ENCODE peak calls at places on chromosomes 3 and 15, in five cellular contexts. K is RWPE2; F is neural progenitor cell; O is CD8-positive, alpha-beta T cell; B is tibial artery. R is an unnamed sample.

GRCh38 chr3:52123106-52123708 is 31.0 kb downstream of the POC1A start:
- DNase-seq in K (no peak), F (peak; percentile 79), O (peak; percentile 59), B (peak; percentile 60), R (peak; percentile 78)

GRCh38 chr15:69780981-69781380 is 316.7 kb downstream of the TLE3 start:
- DNase-seq in F (no peak), O (no peak), K (no peak), B (no peak), R (no peak)

GRCh38 chr15:68565701-68566100 is 13.1 kb upstream of the CORO2B start:
- DNase-seq in K (peak; percentile 29), F (no peak), B (no peak), O (no peak), R (no peak)

GRCh38 chr3:189588061-189588817 is 43.0 kb upstream of the TP63 start:
- DNase-seq in K (no peak), B (no peak), F (no peak), O (no peak), R (no peak)

GRCh38 chr3:42814246-42814645 is 5.0 kb downstream of the ACKR2 start:
- DNase-seq in O (no peak), F (no peak), K (no peak), B (no peak), R (no peak)

GRCh38 chr3:163543558-163544189 is 1534.6 kb downstream of the SI start:
- DNase-seq in F (no peak), O (no peak), B (no peak), K (no peak), R (no peak)

GRCh38 chr15:96285715-96286367 is 44.7 kb upstream of the NR2F2 start:
- DNase-seq in F (no peak), K (no peak), O (no peak), B (no peak), R (no peak)

GRCh38 chr3:149199474-149199873 is 22.2 kb downstream of the CP start:
- DNase-seq in O (no peak), B (no peak), K (no peak), F (no peak), R (no peak)

GRCh38 chr15:98286200-98286599 is 325.7 kb downstream of the ARRDC4 start:
- DNase-seq in K (no peak), O (no peak), B (no peak), F (no peak), R (no peak)

GRCh38 chr3:146640955-146641867 is 36.1 kb upstream of the PLSCR5 start:
- DNase-seq in F (peak; percentile 51), O (no peak), B (no peak), K (no peak), R (no peak)

GRCh38 chr15:24784506-24784905 is 108.9 kb downstream of the NPAP1 start:
- DNase-seq in B (no peak), F (no peak), K (no peak), O (no peak), R (no peak)

GRCh38 chr3:45034612-45035252 is 8.6 kb downstream of the CLEC3B start:
- DNase-seq in O (no peak), B (peak; percentile 77), F (no peak), K (no peak), R (peak; percentile 84)

GRCh38 chr3:163785693-163786092 is 1292.6 kb downstream of the SI start:
- DNase-seq in K (no peak), B (no peak), O (no peak), F (peak; percentile 56), R (no peak)

GRCh38 chr15:43958894-43959330 is 132.1 kb downstream of the WDR76 start:
- DNase-seq in B (no peak), F (peak; percentile 2), K (no peak), O (no peak), R (no peak)

GRCh38 chr15:44295909-44296420 is 7.4 kb downstream of the GOLM2 start:
- DNase-seq in K (no peak), F (no peak), B (no peak), O (no peak), R (no peak)

GRCh38 chr3:13834258-13835035 is 45.4 kb downstream of the WNT7A start:
- DNase-seq in K (no peak), F (no peak), O (no peak), B (no peak), R (no peak)

GRCh38 chr3:144394052-144394451 is 422.4 kb downstream of the DIPK2A start:
- DNase-seq in O (no peak), B (no peak), F (no peak), K (no peak), R (no peak)

GRCh38 chr3:132641837-132642538 is 17.6 kb downstream of the ACAD11 start:
- DNase-seq in K (no peak), B (no peak), F (peak; percentile 28), O (no peak), R (no peak)

GRCh38 chr3:15387735-15388134 is 39.6 kb downstream of the METTL6 start:
- DNase-seq in B (no peak), K (no peak), O (no peak), F (no peak), R (no peak)

GRCh38 chr3:100245932-100246331 is 14.9 kb upstream of the TBC1D23 start:
- DNase-seq in O (no peak), B (no peak), K (no peak), F (no peak), R (no peak)

GRCh38 chr3:113223831-113224240 is 12.5 kb downstream of the BOC start:
- DNase-seq in K (no peak), B (no peak), O (peak; percentile 3), F (no peak), R (no peak)

GRCh38 chr3:187021748-187022402 is 91.5 kb downstream of the ST6GAL1 start:
- DNase-seq in B (no peak), K (no peak), O (no peak), F (no peak), R (no peak)

GRCh38 chr15:67048281-67049279 is 16.8 kb upstream of the SMAD3 start:
- DNase-seq in K (peak; percentile 92), F (no peak), B (peak; percentile 72), O (no peak), R (no peak)

GRCh38 chr3:45861043-45861846 is 19.3 kb upstream of the LZTFL1 start:
- DNase-seq in B (no peak), F (no peak), K (no peak), O (no peak), R (no peak)

DNA sequence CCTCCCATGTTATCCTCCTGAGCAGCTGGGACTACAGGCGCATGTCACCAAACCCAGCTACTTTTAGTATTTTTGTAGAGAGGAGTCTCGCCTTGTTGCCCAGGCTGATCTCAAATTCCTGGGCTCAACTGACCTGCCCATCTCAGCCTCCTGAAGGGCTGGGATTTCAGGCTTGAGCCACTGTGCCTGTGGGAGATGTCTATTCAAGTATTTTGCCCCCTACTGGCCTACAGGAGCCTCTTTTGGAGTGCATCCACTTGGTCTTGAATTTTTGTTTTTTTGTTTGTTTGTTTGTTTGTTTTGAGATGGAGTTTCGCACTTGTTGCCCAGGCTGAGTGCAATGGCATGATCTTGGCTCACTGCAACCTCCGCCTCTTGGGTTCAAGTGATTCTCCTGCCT is 3.2 kb upstream of the DHX30 start:
- DNase-seq in B (no peak), F (peak; percentile 60), K (no peak), O (no peak), R (no peak)
- TF ChIP-seq CTCF in B (no peak), F (peak; percentile 53), K (peak; percentile 8), O (no peak), R (no peak)

DNA sequence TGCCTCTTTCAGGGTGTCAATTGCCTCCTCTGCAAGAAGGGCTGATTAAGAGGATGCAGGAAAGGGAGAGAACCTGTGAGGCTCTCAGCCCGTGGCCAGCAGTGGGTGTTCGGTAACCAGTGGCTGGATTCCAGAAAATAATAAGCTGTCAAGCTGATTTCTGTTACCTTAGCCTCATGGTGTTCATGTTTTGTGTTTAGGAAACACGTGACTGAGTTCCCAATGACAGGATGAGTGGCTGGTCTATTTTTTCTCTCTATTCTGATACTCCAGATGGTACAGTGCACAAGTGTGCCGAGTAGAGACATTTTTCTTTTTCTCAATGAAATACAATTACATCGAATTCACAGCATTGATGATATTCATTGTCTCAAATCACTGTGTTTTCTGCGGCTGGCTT is 43.6 kb downstream of the EDEM1 start:
- DNase-seq in K (no peak), F (no peak), B (no peak), O (no peak), R (no peak)
- H3K27me3 ChIP-seq in K (no peaks in the 10 kb centered on the region), F (no peaks in the 10 kb centered on the region), B (peaks cover 6% of the 10 kb centered on the region), O (no peaks in the 10 kb centered on the region), R (no peaks in the 10 kb centered on the region)

GRCh38 chr15:65835452-65835851 is 33.8 kb upstream of the RAB11A start:
- DNase-seq in O (no peak), B (no peak), K (no peak), F (no peak), R (no peak)

GRCh38 chr15:65832549-65833364 is 36.5 kb upstream of the RAB11A start:
- DNase-seq in F (peak; percentile 45), K (peak; percentile 73), B (peak; percentile 97), O (peak; percentile 26), R (peak; percentile 86)

GRCh38 chr15:65834603-65835282 is 34.5 kb upstream of the RAB11A start:
- DNase-seq in B (no peak), O (no peak), K (no peak), F (no peak), R (no peak)

GRCh38 chr15:65836665-65837064 is 32.6 kb upstream of the RAB11A start:
- DNase-seq in K (no peak), O (no peak), B (no peak), F (peak; percentile 24), R (no peak)

GRCh38 chr15:65833501-65834220 is 35.6 kb upstream of the RAB11A start:
- DNase-seq in B (peak; percentile 48), O (peak; percentile 12), F (no peak), K (no peak), R (no peak)
- H3K4me1 ChIP-seq in B (no peaks in the 10 kb centered on the region), O (peaks cover 44% of the 10 kb centered on the region), F (peaks cover 10% of the 10 kb centered on the region), K (peaks cover 8% of the 10 kb centered on the region), R (peaks cover 14% of the 10 kb centered on the region)

GRCh38 chr3:136818191-136818850 is 605 bp upstream of the SLC35G2 start:
- DNase-seq in O (no peak), K (no peak), F (peak; percentile 13), B (peak; percentile 60), R (peak; percentile 36)
- TF ChIP-seq CTCF in O (no peak), K (no peak), F (no peak), B (no peak), R (no peak)

DNA sequence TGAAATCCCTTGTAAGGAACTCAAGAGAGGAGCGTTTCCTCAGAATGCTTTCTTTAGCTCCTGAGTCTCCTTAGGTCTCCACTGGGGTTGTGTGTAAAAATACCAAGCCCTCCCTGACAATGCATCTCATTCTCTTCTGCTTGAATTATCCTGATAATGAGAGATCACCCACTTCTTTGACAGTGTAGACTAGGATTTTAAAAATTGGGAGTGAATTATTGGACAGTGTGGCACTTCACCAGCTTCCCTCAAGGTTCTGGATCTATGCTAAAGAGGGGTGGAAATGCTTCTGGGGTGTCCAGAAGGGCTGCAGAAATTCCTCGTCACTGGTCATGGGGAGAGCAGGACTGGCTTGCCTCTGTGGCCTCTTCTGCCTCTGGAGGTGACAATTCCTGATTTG is 41.8 kb upstream of the POLG start:
- DNase-seq in F (no peak), O (no peak), B (no peak), K (no peak), R (no peak)
- H3K27me3 ChIP-seq in F (peaks cover 100% of the 10 kb centered on the region), O (peaks cover 30% of the 10 kb centered on the region), B (peaks cover 96% of the 10 kb centered on the region), K (peaks cover 11% of the 10 kb centered on the region), R (peaks cover 96% of the 10 kb centered on the region)

DNA sequence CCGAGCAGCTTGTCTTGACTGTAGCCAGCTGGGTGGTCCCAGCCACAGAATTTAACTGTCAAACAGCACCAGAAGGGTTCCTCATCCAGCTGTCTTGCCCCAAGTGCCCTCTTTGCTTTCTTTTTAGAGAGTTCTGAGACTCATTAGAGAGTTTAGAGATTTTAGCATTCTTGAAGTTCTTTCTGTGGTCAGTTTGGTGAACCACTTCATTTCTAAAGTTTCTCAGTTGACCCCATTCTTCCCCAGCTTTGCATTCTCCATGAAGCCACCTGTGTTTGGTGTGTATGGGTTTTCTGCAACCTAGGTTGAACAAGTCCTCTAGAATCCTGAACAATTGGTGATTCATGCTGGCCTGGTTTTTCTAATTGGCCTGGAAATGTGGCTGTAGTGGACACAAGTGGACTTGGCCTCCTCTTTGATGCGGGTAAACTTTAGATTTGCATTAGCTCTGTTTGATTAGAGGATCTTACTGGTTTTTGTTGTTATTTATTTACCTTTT is 33.7 kb downstream of the FLNB start:
- DNase-seq in K (no peak), O (no peak), F (peak; percentile 64), B (no peak), R (no peak)
- H3K4me1 ChIP-seq in K (peaks cover 84% of the 10 kb centered on the region), O (peaks cover 30% of the 10 kb centered on the region), F (peaks cover 33% of the 10 kb centered on the region), B (no peaks in the 10 kb centered on the region), R (peaks cover 32% of the 10 kb centered on the region)

R was measured in left lung.